ENCODE peak calls at places on chromosomes 13 and 19, in seven cellular contexts. M, Q, J, O, R, F and C are unnamed samples.

GRCh38 chr13:35649162-35649561 is 172.7 kb upstream of the MAB21L1 start:
- DNase-seq in M (no peak), O (no peak), J (no peak), F (peak; percentile 61), Q (no peak), R (no peak), C (no peak)

GRCh38 chr13:79353698-79354097 is 52.4 kb downstream of the RBM26 start:
- DNase-seq in J (no peak), Q (no peak), O (no peak), R (no peak), M (no peak), F (no peak), C (no peak)

GRCh38 chr13:24727731-24728601 is 36.0 kb upstream of the RNF17 start:
- DNase-seq in Q (peak; percentile 81), R (no peak), F (peak; percentile 86), J (no peak), M (no peak), O (peak; percentile 71), C (peak; percentile 60)

GRCh38 chr19:46727757-46728156 is 10.8 kb upstream of the PRKD2 start:
- DNase-seq in O (no peak), F (no peak), M (no peak), R (peak; percentile 65), J (peak; percentile 69), Q (no peak), C (no peak)

GRCh38 chr13:20230913-20231838 is 943 bp downstream of the GJB6 start:
- DNase-seq in Q (peak; percentile 54), O (no peak), J (no peak), M (no peak), R (no peak), F (no peak), C (no peak)

GRCh38 chr13:43237616-43238015 is 214.2 kb downstream of the DNAJC15 start:
- DNase-seq in F (no peak), M (no peak), Q (no peak), O (no peak), R (no peak), J (no peak), C (no peak)

GRCh38 chr19:44696939-44697669 is 1.8 kb upstream of the CEACAM16 start:
- DNase-seq in F (no peak), J (no peak), Q (peak; percentile 62), R (no peak), O (no peak), M (no peak), C (no peak)

GRCh38 chr19:44890366-44891015 is 563 bp upstream of the TOMM40 start:
- DNase-seq in R (no peak), J (peak; percentile 99), F (peak; percentile 100), O (no peak), M (peak; percentile 99), Q (peak; percentile 100), C (peak; percentile 79)

GRCh38 chr13:64090311-64090710 is 2674.7 kb upstream of the PCDH20 start:
- DNase-seq in M (no peak), O (no peak), J (no peak), R (no peak), Q (no peak), F (no peak), C (no peak)

GRCh38 chr19:45075215-45076028 is 856 bp downstream of the ZNF296 start:
- DNase-seq in M (no peak), Q (peak; percentile 90), R (peak; percentile 78), F (peak; percentile 39), J (peak; percentile 98), O (peak; percentile 92), C (no peak)

GRCh38 chr13:65472336-65472735 is 1757.8 kb downstream of the PCDH9 start:
- DNase-seq in M (no peak), F (no peak), R (no peak), J (no peak), O (no peak), Q (no peak), C (no peak)

GRCh38 chr19:16088351-16088984 is 12.2 kb downstream of the TPM4 start:
- DNase-seq in R (peak; percentile 73), O (no peak), F (no peak), M (no peak), Q (no peak), J (no peak), C (no peak)

GRCh38 chr19:39814595-39814994 is 19.4 kb downstream of the DYRK1B start:
- DNase-seq in F (no peak), R (no peak), J (no peak), O (no peak), Q (no peak), M (no peak), C (no peak)

GRCh38 chr19:49222011-49222410 is 64.4 kb downstream of the TRPM4 start:
- DNase-seq in J (no peak), M (no peak), R (no peak), Q (no peak), F (peak; percentile 28), O (no peak), C (no peak)

GRCh38 chr13:34941835-34942731 is at the start of gene NBEA:
- DNase-seq in Q (peak; percentile 85), R (peak; percentile 85), M (peak; percentile 87), O (peak; percentile 79), F (peak; percentile 41), J (peak; percentile 94), C (peak; percentile 59)

GRCh38 chr13:62296812-62297211 is 881.2 kb upstream of the PCDH20 start:
- DNase-seq in O (no peak), F (no peak), R (no peak), M (no peak), Q (no peak), J (no peak), C (no peak)

GRCh38 chr13:110628477-110628793 is 13.1 kb downstream of the NAXD start:
- DNase-seq in R (peak; percentile 91), O (peak; percentile 33), Q (no peak), F (peak; percentile 79), J (no peak), M (no peak), C (no peak)

GRCh38 chr13:25371608-25372274 is at the start of gene ATP8A2:
- DNase-seq in R (no peak), F (no peak), M (peak; percentile 17), Q (peak; percentile 40), O (no peak), J (no peak), C (no peak)

GRCh38 chr13:34867590-34867989 is 74.5 kb upstream of the NBEA start:
- DNase-seq in J (no peak), O (no peak), Q (no peak), R (no peak), F (peak; percentile 6), M (no peak), C (no peak)

GRCh38 chr13:45809810-45810394 is 41.7 kb downstream of the SIAH3 start:
- DNase-seq in J (no peak), O (no peak), R (no peak), Q (no peak), F (no peak), M (no peak), C (no peak)

GRCh38 chr19:38718747-38719543 is 25.3 kb downstream of the CAPN12 start:
- DNase-seq in F (no peak), J (no peak), O (no peak), R (peak; percentile 85), Q (peak; percentile 74), M (no peak), C (no peak)

GRCh38 chr19:7916137-7916907 is 1.7 kb downstream of the TGFBR3L start:
- DNase-seq in Q (peak; percentile 59), F (no peak), J (peak; percentile 89), R (no peak), M (no peak), O (peak; percentile 50), C (no peak)

GRCh38 chr13:61110804-61111203 is 304.8 kb downstream of the PCDH20 start:
- DNase-seq in R (no peak), F (no peak), Q (no peak), J (no peak), O (no peak), M (no peak), C (no peak)

DNA sequence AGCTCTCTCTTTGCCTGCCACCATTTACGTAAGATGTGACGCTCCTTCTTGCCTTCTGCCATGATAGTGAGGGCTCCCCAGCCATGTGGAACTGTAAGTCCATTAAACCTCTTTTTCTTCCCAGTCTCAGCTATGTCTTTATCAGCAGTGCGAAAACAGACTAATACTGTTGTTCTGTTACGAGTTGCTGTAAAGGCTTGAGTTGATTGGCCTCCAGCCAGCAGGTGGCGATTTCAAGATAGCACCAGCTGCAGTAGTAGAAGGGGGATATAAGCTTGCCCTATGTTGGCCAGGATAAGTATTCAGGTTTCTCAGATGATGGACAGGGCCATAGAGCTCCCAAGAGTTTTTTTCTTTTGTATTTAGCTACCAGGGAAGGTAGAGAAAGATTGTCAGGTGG is 385.5 kb downstream of the MZT1 start:
- DNase-seq in Q (no peak), R (no peak), O (no peak), J (no peak), M (no peak), F (no peak), C (no peak)
- TF ChIP-seq CTCF in Q (peak; percentile 45), R (no peak), O (no peak), J (no peak), M (no peak), F (no peak), C (no peak)

DNA sequence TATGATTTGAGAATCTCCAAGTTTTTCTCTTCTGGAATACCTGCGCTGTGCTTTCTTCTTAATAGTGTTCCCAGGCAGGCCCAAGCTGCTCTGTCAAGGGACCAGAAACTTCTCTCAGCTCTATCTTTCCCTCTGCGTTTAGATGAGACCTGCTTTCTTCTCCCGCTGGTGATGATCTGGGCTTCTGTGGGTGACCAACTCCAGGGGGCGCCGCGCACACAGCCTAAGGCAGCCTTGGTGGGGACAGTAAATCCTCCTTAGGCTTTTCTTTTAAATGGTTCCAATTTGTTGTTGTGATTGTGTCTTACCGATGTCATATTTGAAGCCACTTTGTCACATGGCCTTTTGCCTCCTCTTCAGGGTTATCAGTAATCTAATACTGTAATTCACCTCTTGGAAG is 439.4 kb upstream of the KLF12 start:
- DNase-seq in O (no peak), J (no peak), M (no peak), R (no peak), Q (peak; percentile 58), F (no peak), C (no peak)
- TF ChIP-seq CTCF in O (no peak), J (no peak), M (peak; percentile 26), R (no peak), Q (peak; percentile 66), F (peak; percentile 32), C (peak; percentile 10)

GRCh38 chr13:103859952-103860351 is 793.7 kb upstream of the SLC10A2 start:
- DNase-seq in J (no peak), F (no peak), M (no peak), Q (no peak), O (no peak), R (no peak), C (no peak)
- TF ChIP-seq CTCF in J (no peak), F (no peak), M (no peak), Q (no peak), O (no peak), R (no peak), C (no peak)

DNA sequence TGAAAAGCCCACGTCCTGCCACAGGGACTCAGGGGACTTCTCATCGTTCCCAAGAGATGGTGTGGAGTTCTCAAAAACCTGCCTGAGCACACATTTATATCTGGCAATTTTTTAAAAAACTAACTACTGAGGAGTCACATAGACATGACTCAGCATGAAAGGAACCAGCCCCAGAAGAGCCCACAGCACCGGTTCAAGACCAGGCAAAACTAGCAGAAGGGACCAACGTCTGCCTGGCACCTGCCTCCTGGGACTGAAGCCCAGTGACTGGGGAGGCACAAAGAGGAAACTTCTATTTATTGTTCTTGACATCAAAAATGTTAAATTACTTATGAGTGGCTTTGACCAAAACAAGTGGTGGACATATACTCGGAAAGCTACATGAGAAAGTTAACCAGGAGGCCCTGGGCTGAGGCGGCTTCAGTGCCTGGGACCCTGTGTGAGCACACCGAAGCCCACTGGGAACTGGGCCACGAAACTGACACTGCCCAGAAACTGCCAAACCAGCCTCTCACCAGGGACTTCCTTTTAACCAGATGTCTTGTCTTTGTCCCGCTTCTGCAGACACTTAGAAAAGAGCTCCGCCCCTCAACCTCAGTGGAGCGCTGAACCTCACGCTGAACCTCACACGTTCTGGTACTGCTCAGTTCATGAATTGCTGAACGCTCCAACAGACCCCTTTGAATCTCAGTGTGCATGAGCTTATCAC is 25.7 kb downstream of the C13orf46 start:
- DNase-seq in F (no peak), R (no peak), M (no peak), O (no peak), J (peak; percentile 37), Q (no peak), C (no peak)
- TF ChIP-seq CTCF in F (no peak), R (no peak), M (no peak), O (no peak), J (no peak), Q (no peak), C (no peak)